ENCODE peak calls at places on chromosome 3, in four cellular contexts. R, J, P and C are unnamed samples.

GRCh38 chr3:34807611-34808010 is 831.7 kb upstream of the ARPP21 start:
- DNase-seq in P (no peak), J (no peak), R (no peak), C (no peak)

GRCh38 chr3:192042116-192042515 is 581.2 kb downstream of the PYDC2 start:
- DNase-seq in R (no peak), J (no peak), P (no peak), C (no peak)

GRCh38 chr3:27675287-27675686 is 46.8 kb downstream of the EOMES start:
- DNase-seq in J (no peak), P (no peak), R (no peak), C (no peak)

GRCh38 chr3:72517804-72518442 is 330.3 kb downstream of the SHQ1 start:
- DNase-seq in R (no peak), P (no peak), J (no peak), C (no peak)

GRCh38 chr3:143648708-143649107 is 199.6 kb downstream of the SLC9A9 start:
- DNase-seq in R (peak), J (peak), P (no peak), C (peak)

GRCh38 chr3:34140606-34141005 is 342.2 kb downstream of the PDCD6IP start:
- DNase-seq in R (no peak), J (no peak), P (no peak), C (no peak)

GRCh38 chr3:129087138-129087702 is 26.6 kb downstream of the GP9 start:
- DNase-seq in J (no peak), P (peak), R (no peak), C (no peak)

GRCh38 chr3:58627580-58627894 is 39.0 kb downstream of the FAM3D start:
- DNase-seq in R (no peak), J (no peak), P (no peak), C (no peak)

GRCh38 chr3:11138371-11138770 is 15.9 kb upstream of the HRH1 start:
- DNase-seq in R (no peak), J (no peak), P (no peak), C (no peak)

GRCh38 chr3:197465996-197466549 is 89.7 kb downstream of the BDH1 start:
- DNase-seq in P (peak), R (no peak), J (no peak), C (no peak)

GRCh38 chr3:193030276-193030675 is 112.6 kb upstream of the MB21D2 start:
- DNase-seq in P (no peak), J (no peak), R (no peak), C (no peak)

GRCh38 chr3:175646865-175647264 is 787.7 kb downstream of the NAALADL2 start:
- DNase-seq in J (no peak), P (no peak), R (no peak), C (no peak)

GRCh38 chr3:122025296-122025695 is 3.2 kb upstream of the ILDR1 start:
- DNase-seq in R (no peak), J (no peak), P (no peak), C (no peak)

GRCh38 chr3:131711114-131711786 is 208.5 kb upstream of the MRPL3 start:
- DNase-seq in R (no peak), P (no peak), J (no peak), C (no peak)

GRCh38 chr3:131716007-131716406 is 213.2 kb upstream of the MRPL3 start:
- DNase-seq in R (no peak), J (no peak), P (no peak), C (no peak)

GRCh38 chr3:131712662-131713061 is 209.9 kb upstream of the MRPL3 start:
- DNase-seq in R (no peak), J (no peak), P (no peak), C (no peak)

GRCh38 chr3:131714585-131715220 is 211.9 kb upstream of the MRPL3 start:
- DNase-seq in P (no peak), R (no peak), J (no peak), C (no peak)

DNA sequence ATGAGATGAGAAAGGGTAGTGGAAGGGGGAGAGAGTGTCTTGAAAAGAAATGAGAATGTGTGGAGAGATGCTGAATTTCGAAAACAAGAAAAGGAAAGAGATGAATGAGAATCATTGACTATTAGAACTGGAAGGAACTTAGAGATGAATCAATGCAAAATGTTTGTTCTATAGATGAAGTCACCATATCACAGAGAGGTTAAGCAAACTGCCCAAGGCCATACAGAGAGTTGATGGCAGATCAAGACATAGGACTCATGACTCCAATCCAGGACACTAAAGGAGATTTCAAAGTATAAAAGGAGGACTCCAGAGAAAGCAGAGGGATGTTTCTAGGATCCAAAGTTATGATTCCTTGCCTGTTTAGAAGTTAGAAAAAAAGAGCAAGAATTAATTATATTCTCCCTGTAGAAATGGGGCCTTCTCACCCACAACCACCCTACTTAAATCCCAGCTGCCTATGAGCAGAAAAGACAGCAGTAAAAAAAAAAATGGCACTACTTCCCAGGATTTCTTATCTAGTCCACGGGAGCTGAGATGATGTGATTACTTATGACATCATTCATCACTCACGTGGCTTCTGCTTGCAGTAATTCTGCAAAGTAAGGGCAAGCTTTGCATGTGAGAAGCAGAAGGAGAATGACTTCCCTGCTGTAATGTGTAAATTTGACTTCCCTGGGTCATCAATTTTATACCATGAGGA is 210.8 kb upstream of the MRPL3 start:
- DNase-seq in J (no peak), P (no peak), R (no peak), C (no peak)
- H3K4me3 ChIP-seq in J (no peak), P (no peak), R (no peak), C (no peak)

GRCh38 chr3:139935866-139936817 is 1.2 kb downstream of the CLSTN2 start:
- DNase-seq in R (peak), P (no peak), J (no peak), C (no peak)
- TF ChIP-seq FOSL1 in R (no peak), P (no peak), J (no peak), C (no peak)

DNA sequence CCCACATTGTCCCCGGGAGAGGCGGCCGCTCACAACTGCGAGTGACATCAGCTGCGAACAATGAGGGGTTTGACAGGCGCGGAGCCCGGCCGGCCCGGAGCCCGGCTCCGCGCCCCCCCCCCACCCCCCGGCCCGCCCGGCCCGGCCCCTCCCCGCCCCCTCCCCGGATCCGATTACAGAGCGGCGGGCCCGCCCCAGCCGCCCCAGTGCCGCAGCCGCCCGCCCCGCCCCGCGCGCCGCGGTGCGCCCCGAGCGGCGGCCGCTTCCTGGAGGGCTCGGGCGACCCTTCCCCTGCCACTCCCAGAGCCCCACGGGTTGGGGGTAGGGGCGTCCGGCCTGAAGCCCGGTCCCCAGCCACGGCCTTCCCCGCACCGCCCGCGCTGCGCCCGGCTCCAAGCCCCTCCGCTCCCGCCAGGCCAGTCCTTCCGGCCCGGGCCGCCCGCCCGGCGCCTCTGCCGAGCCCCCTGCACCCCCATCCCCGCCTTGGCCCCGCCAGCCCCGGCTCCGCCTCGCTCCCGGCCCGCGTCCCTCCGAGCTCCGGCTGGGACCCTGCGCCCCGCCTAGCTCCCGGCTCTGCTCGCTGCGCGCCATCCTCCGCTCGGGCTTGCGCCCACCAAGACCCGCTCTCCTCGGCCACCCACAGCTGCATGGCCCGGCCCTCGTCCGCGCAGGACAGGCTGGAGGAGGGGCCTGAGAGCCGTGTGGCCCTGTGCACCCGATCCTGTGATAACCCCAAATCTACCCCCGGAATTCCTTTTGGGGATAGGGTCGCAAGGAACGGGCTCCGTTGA is at the start of gene PCBP4:
- DNase-seq in J (peak), R (peak), P (peak), C (no peak)
- TF ChIP-seq ATF3 in J (no peak), R (no peak), P (peak), C (no peak)

DNA sequence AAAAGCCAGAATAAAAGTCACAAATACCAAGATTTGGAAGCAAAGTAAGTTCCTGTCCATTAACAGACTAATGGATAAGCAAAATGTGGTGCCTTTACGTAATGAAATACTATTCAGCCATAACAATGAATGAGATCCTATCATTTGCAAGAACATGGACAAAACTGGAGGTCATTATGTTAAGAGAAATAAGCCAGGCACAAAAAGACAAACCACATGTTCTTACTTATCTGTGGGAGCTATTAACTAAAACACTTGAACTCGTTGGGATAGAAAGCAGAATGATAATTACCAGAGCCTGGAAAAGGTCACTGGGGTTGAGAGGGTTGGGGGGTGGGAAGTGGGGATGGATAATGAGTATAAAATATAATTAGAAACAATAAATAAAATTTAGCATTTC is 1015.9 kb downstream of the OTOL1 start:
- DNase-seq in R (no peak), P (no peak), J (no peak), C (no peak)
- H3K4me3 ChIP-seq in R (no peak), P (no peak), J (no peak), C (no peak)

GRCh38 chr3:73547427-73548036 is 77.2 kb downstream of the PDZRN3 start:
- DNase-seq in R (no peak), J (no peak), P (no peak), C (no peak)
- TF ChIP-seq FOSL1 in R (no peak), J (no peak), P (no peak), C (no peak)